ENCODE peak calls at places on chromosomes 1 and 21, in five cellular contexts. D is mucosa of gallbladder, M is ovary, V is ELR, J is fibroblast of gingiva. H is an unnamed sample.
A peak's percentile ranks its signal among the peaks of the same experiment; 100 is the strongest.

GRCh38 chr1:230994860-230995259 is 16.0 kb downstream of the ARV1 start:
- DNase-seq in D (no peak), M (no peak), V (no peak), J (peak; percentile 11), H (no peak)

GRCh38 chr1:16975838-16976237 is 4.6 kb downstream of the MFAP2 start:
- DNase-seq in D (no peak), M (no peak), V (no peak), J (no peak), H (no peak)

GRCh38 chr1:95183952-95184351 is 50.1 kb upstream of the RWDD3 start:
- DNase-seq in D (no peak), M (no peak), V (no peak), J (no peak), H (no peak)

GRCh38 chr1:201466492-201466891 is 2.5 kb downstream of the PHLDA3 start:
- DNase-seq in D (no peak), M (no peak), V (no peak), J (peak; percentile 88), H (peak; percentile 52)

GRCh38 chr1:23999156-23999671 is 19.1 kb upstream of the SRSF10 start:
- DNase-seq in D (no peak), M (no peak), V (no peak), J (no peak), H (no peak)

GRCh38 chr1:166627583-166627982 is 211.7 kb upstream of the POGK start:
- DNase-seq in D (no peak), M (no peak), V (no peak), J (no peak), H (no peak)

GRCh38 chr1:172717722-172718455 is 59.0 kb downstream of the FASLG start:
- DNase-seq in D (no peak), M (no peak), V (no peak), J (no peak), H (no peak)

GRCh38 chr1:111302374-111302773 is 11.7 kb downstream of the CHIA start:
- DNase-seq in D (no peak), M (no peak), V (no peak), J (no peak), H (no peak)

GRCh38 chr1:3642921-3643675 is 6.8 kb downstream of the WRAP73 start:
- DNase-seq in D (no peak), M (no peak), V (no peak), J (no peak), H (no peak)

GRCh38 chr1:44820328-44820944 is 12.1 kb downstream of the BTBD19 start:
- DNase-seq in D (no peak), M (no peak), V (no peak), J (no peak), H (no peak)

GRCh38 chr1:99264201-99265021 is at the start of gene PLPPR4:
- DNase-seq in D (peak; percentile 54), M (no peak), V (peak; percentile 55), J (peak; percentile 39), H (peak; percentile 61)

GRCh38 chr1:97505816-97506215 is 415.0 kb downstream of the DPYD start:
- DNase-seq in D (no peak), M (no peak), V (no peak), J (no peak), H (no peak)

GRCh38 chr1:43388021-43388575 is 1.5 kb downstream of the MED8 start:
- DNase-seq in D (no peak), M (no peak), V (peak; percentile 37), J (peak; percentile 54), H (no peak)

GRCh38 chr1:35448344-35448801 is 108.8 kb downstream of the KIAA0319L start:
- DNase-seq in D (peak; percentile 28), M (no peak), V (peak; percentile 96), J (peak; percentile 93), H (peak; percentile 78)

GRCh38 chr1:43207229-43207853 is 35.2 kb downstream of the CFAP57 start:
- DNase-seq in D (no peak), M (no peak), V (peak; percentile 97), J (no peak), H (peak; percentile 38)

GRCh38 chr1:201628490-201628889 is 89.6 kb downstream of the NAV1 start:
- DNase-seq in D (no peak), M (no peak), V (no peak), J (no peak), H (no peak)

GRCh38 chr1:98048234-98048633 is 127.4 kb upstream of the DPYD start:
- DNase-seq in D (peak; percentile 88), M (peak; percentile 76), V (peak; percentile 95), J (peak; percentile 80), H (peak; percentile 93)

GRCh38 chr1:5507340-5507739 is 484.9 kb downstream of the NPHP4 start:
- DNase-seq in D (no peak), M (no peak), V (no peak), J (no peak), H (no peak)

GRCh38 chr1:209989525-209989924 is 51.5 kb downstream of the SYT14 start:
- DNase-seq in D (no peak), M (no peak), V (peak; percentile 73), J (peak; percentile 4), H (no peak)

GRCh38 chr21:25453524-25453923 is 153.8 kb downstream of the MRPL39 start:
- DNase-seq in D (no peak), M (no peak), V (peak; percentile 49), J (no peak), H (no peak)

GRCh38 chr1:236067854-236068454 is 3.1 kb upstream of the NID1 start:
- DNase-seq in D (no peak), M (no peak), V (no peak), J (peak; percentile 56), H (no peak)

GRCh38 chr1:53410691-53411090 is 48.5 kb upstream of the DMRTB1 start:
- DNase-seq in D (no peak), M (no peak), V (no peak), J (no peak), H (no peak)

GRCh38 chr1:206708058-206708457 is 23.4 kb downstream of the MAPKAPK2 start:
- DNase-seq in D (no peak), M (no peak), V (no peak), J (no peak), H (no peak)

GRCh38 chr1:6969762-6970161 is 184.5 kb downstream of the CAMTA1 start:
- DNase-seq in D (no peak), M (no peak), V (no peak), J (no peak), H (no peak)

GRCh38 chr1:154404984-154405761 is at the start of gene IL6R:
- DNase-seq in D (peak; percentile 93), M (peak; percentile 89), V (peak; percentile 94), J (peak; percentile 96), H (peak; percentile 94)

GRCh38 chr21:41612674-41613250 is 104.8 kb upstream of the TMPRSS2 start:
- DNase-seq in D (peak; percentile 80), M (peak; percentile 79), V (peak; percentile 71), J (peak; percentile 99), H (peak; percentile 94)

GRCh38 chr1:234559917-234560676 is 49.9 kb downstream of the IRF2BP2 start:
- DNase-seq in D (no peak), M (no peak), V (no peak), J (no peak), H (no peak)

GRCh38 chr1:25556791-25557476 is 13.5 kb downstream of the LDLRAP1 start:
- DNase-seq in D (peak; percentile 38), M (no peak), V (peak; percentile 57), J (no peak), H (peak; percentile 67)

GRCh38 chr1:15426492-15427279 is 11.6 kb upstream of the CTRC start:
- DNase-seq in D (peak; percentile 74), M (peak; percentile 76), V (peak; percentile 60), J (peak; percentile 15), H (peak; percentile 73)

GRCh38 chr1:22969224-22969829 is 3.3 kb downstream of the LACTBL1 start:
- DNase-seq in D (peak; percentile 21), M (no peak), V (peak; percentile 47), J (peak; percentile 53), H (peak; percentile 63)

GRCh38 chr1:150221552-150221951 is 14.4 kb downstream of the ANP32E start:
- DNase-seq in D (no peak), M (no peak), V (peak; percentile 56), J (peak; percentile 23), H (no peak)

GRCh38 chr1:117142200-117142599 is 20.7 kb upstream of the TRIM45 start:
- DNase-seq in D (no peak), M (no peak), V (peak; percentile 77), J (no peak), H (peak; percentile 33)

GRCh38 chr21:44778499-44778911 is 23.1 kb downstream of the UBE2G2 start:
- DNase-seq in D (peak; percentile 47), M (no peak), V (no peak), J (no peak), H (no peak)

GRCh38 chr1:101290119-101290921 is 53.5 kb downstream of the S1PR1 start:
- DNase-seq in D (no peak), M (no peak), V (no peak), J (no peak), H (no peak)

GRCh38 chr1:22041505-22041904 is 11.0 kb upstream of the CDC42 start:
- DNase-seq in D (no peak), M (no peak), V (no peak), J (no peak), H (no peak)

GRCh38 chr1:25095635-25096200 is 136.6 kb downstream of the SYF2 start:
- DNase-seq in D (no peak), M (no peak), V (no peak), J (no peak), H (no peak)

GRCh38 chr21:37855568-37856391 is 60.5 kb downstream of the KCNJ6 start:
- DNase-seq in D (no peak), M (no peak), V (peak; percentile 85), J (peak; percentile 64), H (no peak)

GRCh38 chr1:203507836-203508235 is 13.9 kb downstream of the OPTC start:
- DNase-seq in D (no peak), M (no peak), V (no peak), J (no peak), H (no peak)